ENCODE peak calls at places on chromosomes 3 and 15, in ten cellular contexts. L is neural progenitor cell, I is psoas muscle, J is pancreas, X is ovary, B is transverse colon, W is heart right ventricle, M is AG04450, H is fibroblast of lung, N is OCI-LY7. O is an unnamed sample.

GRCh38 chr3:135981701-135982403 is 16.3 kb downstream of the PPP2R3A start:
- DNase-seq in I (no peak), H (no peak), X (no peak), N (no peak), J (no peak), W (no peak), B (no peak), L (no peak), M (no peak), O (no peak)

GRCh38 chr15:89401636-89402252 is 67.1 kb upstream of the POLG start:
- DNase-seq in I (no peak), J (no peak), L (no peak), M (peak; percentile 20), N (no peak), H (peak; percentile 48), W (no peak), X (no peak), B (no peak), O (no peak)

GRCh38 chr3:42700366-42701288 is 2.0 kb downstream of the HHATL start:
- DNase-seq in H (no peak), B (no peak), I (no peak), M (no peak), L (no peak), W (no peak), X (no peak), N (no peak), J (no peak), O (no peak)

GRCh38 chr3:178849220-178849910 is 222.2 kb downstream of the ZMAT3 start:
- DNase-seq in B (no peak), L (no peak), W (no peak), M (no peak), H (no peak), N (no peak), J (no peak), I (no peak), X (no peak), O (no peak)

GRCh38 chr3:159273608-159274007 is 471.8 kb downstream of the MFSD1 start:
- DNase-seq in L (peak; percentile 81), H (peak; percentile 50), N (peak; percentile 4), X (no peak), I (no peak), W (peak; percentile 18), M (no peak), B (no peak), J (peak; percentile 20), O (no peak)

GRCh38 chr3:111143-112069 is 85.2 kb upstream of the CHL1 start:
- DNase-seq in M (no peak), X (no peak), L (no peak), B (no peak), I (no peak), H (no peak), W (no peak), J (no peak), N (no peak), O (no peak)

GRCh38 chr15:63198315-63198714 is 8.9 kb downstream of the RAB8B start:
- DNase-seq in J (no peak), L (no peak), M (no peak), X (no peak), W (no peak), H (no peak), B (no peak), I (no peak), N (no peak), O (no peak)

GRCh38 chr3:23653647-23654525 is 151.9 kb upstream of the UBE2E1 start:
- DNase-seq in J (no peak), X (no peak), L (no peak), M (no peak), N (peak; percentile 97), I (no peak), H (no peak), W (no peak), B (no peak), O (no peak)

GRCh38 chr3:30368978-30369377 is 237.4 kb upstream of the TGFBR2 start:
- DNase-seq in I (no peak), M (no peak), W (no peak), L (no peak), J (no peak), X (no peak), N (no peak), B (no peak), H (peak; percentile 70), O (no peak)

GRCh38 chr3:25442486-25442885 is 14.4 kb downstream of the RARB start:
- DNase-seq in B (no peak), M (no peak), N (no peak), X (no peak), I (no peak), H (no peak), L (no peak), W (no peak), J (no peak), O (no peak)
- H3K27ac ChIP-seq in B (no peak overlapping the region), M (no peak overlapping the region), N (no peak overlapping the region), X (no peak overlapping the region), I (no peak overlapping the region), H (no peak overlapping the region), L (no peak overlapping the region), W (no peak overlapping the region), J (no peak overlapping the region), O (no peak overlapping the region)

GRCh38 chr15:79035111-79035601 is 55.4 kb downstream of the RASGRF1 start:
- DNase-seq in I (no peak), W (no peak), N (no peak), H (no peak), X (no peak), B (no peak), L (peak; percentile 40), J (no peak), M (no peak), O (no peak)
- TF ChIP-seq CTCF in I (no peak), W (no peak), N (no peak), H (peak; percentile 10), X (no peak), B (no peak), L (peak; percentile 32), J (no peak), M (peak; percentile 27), O (no peak)

GRCh38 chr3:188558343-188559068 is 404.5 kb downstream of the LPP start:
- DNase-seq in M (no peak), B (no peak), W (no peak), N (no peak), L (no peak), I (no peak), H (peak; percentile 62), J (no peak), X (no peak), O (no peak)
- H3K27ac ChIP-seq in M (no peak overlapping the region), B (no peak overlapping the region), W (no peak overlapping the region), N (no peak overlapping the region), L (no peak overlapping the region), I (no peak overlapping the region), H (no peak overlapping the region), J (no peak overlapping the region), X (no peak overlapping the region), O (no peak overlapping the region)

DNA sequence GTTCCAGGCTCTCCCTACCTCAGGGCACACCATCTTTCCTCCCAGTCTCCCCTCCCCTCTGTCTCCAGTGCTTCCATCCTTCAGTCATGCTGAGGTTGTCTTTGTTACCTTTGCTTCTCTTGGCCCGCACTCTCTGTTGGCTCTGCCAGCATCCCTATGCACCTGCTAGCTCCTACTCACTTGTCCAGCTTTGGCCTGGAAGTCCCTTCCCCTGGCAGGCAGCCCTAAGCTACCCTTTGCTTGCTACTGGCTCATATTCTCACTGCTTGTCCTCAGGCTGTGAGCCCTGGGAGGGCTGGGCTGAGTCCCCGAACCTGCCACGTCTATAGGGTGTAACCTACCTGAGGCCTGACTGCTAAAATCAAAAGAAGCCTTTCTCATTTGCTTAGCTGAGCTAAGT is 122.7 kb downstream of the PGPEP1L start:
- DNase-seq in L (no peak), W (no peak), J (peak; percentile 37), N (no peak), B (no peak), I (peak; percentile 58), X (no peak), H (no peak), M (no peak), O (no peak)
- TF ChIP-seq CTCF in L (no peak), W (no peak), J (no peak), N (no peak), B (no peak), I (no peak), X (no peak), H (no peak), M (no peak), O (no peak)

DNA sequence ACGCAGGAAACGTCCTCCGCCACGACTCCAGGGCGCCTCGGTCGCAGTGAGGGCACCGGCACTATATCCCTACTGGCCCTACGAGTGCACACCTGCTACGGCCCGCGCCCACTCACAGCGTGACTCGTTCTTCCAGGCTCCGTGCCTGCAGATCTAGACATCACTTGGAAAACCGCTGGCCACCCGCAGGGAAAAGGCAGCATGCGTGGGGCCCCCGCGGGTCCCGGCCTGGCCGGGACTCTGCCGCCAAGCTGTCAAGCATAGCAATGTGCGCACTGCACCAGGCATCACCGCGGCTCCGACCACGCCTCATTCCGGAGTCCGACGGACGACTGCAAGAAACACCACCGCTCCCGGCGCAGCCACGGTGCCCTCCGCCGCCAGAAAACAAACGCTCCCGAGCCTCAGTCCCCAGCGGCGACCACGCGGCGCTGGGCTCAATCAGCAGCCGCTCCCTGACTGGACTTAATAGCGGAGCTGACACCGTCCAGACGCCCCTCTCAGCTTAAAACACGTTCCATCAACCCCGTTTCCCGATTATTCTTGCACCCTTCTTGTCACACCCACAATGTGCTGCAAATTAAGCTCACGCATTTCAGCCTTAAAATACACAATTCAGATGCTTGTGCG is 984 bp downstream of the CYFIP1 start:
- DNase-seq in H (peak; percentile 59), J (peak; percentile 70), B (peak; percentile 80), N (no peak), W (peak; percentile 72), X (no peak), L (peak; percentile 69), M (no peak), I (peak; percentile 60), O (no peak)
- H3K27ac ChIP-seq in H (peak overlapping the region; percentile 87), J (peak overlapping the region; percentile 86), B (peak overlapping the region; percentile 84), N (no peak overlapping the region), W (peak overlapping the region; percentile 91), X (no peak overlapping the region), L (no peak overlapping the region), M (peak overlapping the region; percentile 57), I (peak overlapping the region; percentile 64), O (peak overlapping the region; percentile 60)

DNA sequence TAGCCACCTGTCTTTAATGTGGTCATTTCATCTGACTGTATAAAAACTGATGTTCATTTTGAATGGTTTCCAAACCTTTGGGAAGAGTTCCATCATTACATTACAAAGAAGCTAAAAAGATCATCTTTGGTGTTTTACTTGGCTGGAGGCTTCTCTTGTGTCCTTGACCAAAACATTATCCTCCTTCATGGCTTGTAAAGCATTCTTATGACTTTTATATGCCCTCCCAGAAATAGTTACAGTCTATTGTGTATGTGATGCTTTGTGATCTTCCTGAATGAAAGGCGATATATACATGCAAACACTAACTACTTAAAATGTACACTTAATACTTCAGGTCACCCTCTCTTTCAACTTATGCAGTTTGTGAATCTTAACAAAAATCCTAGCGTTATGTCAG is 525.6 kb downstream of the MECOM start:
- DNase-seq in I (no peak), M (no peak), B (no peak), X (no peak), N (no peak), H (no peak), J (no peak), L (no peak), W (no peak), O (no peak)
- TF ChIP-seq CTCF in I (no peak), M (no peak), B (no peak), X (no peak), N (no peak), H (no peak), J (no peak), L (no peak), W (no peak), O (no peak)

GRCh38 chr3:94416768-94417167 is 353.9 kb downstream of the NSUN3 start:
- DNase-seq in M (no peak), W (no peak), N (no peak), B (no peak), H (peak; percentile 49), X (no peak), J (no peak), L (no peak), I (no peak), O (no peak)
- H3K27ac ChIP-seq in M (no peak overlapping the region), W (no peak overlapping the region), N (no peak overlapping the region), B (no peak overlapping the region), H (no peak overlapping the region), X (no peak overlapping the region), J (no peak overlapping the region), L (no peak overlapping the region), I (no peak overlapping the region), O (no peak overlapping the region)